ENCODE peak calls at places on chromosomes 11 and 22, in nine cellular contexts. P is pancreas, T is tibial artery, Y is Panc1, A is gastrocnemius medialis, L is adrenal gland, X is cardiac muscle cell, K is vagina, O is endothelial cell of umbilical vein. D is an unnamed sample.

GRCh38 chr11:69353696-69354544 is 60.0 kb downstream of the MYEOV start:
- DNase-seq in P (no peak), O (no peak), Y (no peak), A (no peak), T (peak), X (no peak), L (no peak), K (no peak), D (no peak)

GRCh38 chr11:69080361-69080973 is 31.7 kb downstream of the TPCN2 start:
- DNase-seq in X (no peak), K (no peak), T (no peak), P (no peak), O (no peak), L (no peak), A (no peak), Y (no peak), D (no peak)

GRCh38 chr11:28461338-28461737 is 353.1 kb downstream of the METTL15 start:
- DNase-seq in P (no peak), K (no peak), X (no peak), L (no peak), O (peak), T (no peak), Y (no peak), A (no peak), D (no peak)

GRCh38 chr22:42368379-42369249 is 63.6 kb downstream of the NFAM1 start:
- DNase-seq in X (no peak), Y (no peak), T (peak), L (peak), O (no peak), P (no peak), K (no peak), A (no peak), D (no peak)

GRCh38 chr22:29765905-29766631 is 739 bp downstream of the ZMAT5 start:
- DNase-seq in L (no peak), T (no peak), X (peak), P (no peak), O (no peak), Y (no peak), A (no peak), K (no peak), D (no peak)

GRCh38 chr11:111026241-111026640 is 219.3 kb upstream of the POU2AF2 start:
- DNase-seq in Y (no peak), K (no peak), T (no peak), O (no peak), X (no peak), A (no peak), P (no peak), L (no peak), D (no peak)

GRCh38 chr11:1502168-1502955 is 15.8 kb upstream of the MOB2 start:
- DNase-seq in T (peak), X (no peak), Y (no peak), P (no peak), A (no peak), K (no peak), O (no peak), L (no peak), D (no peak)

GRCh38 chr11:45967506-45967905 is 45.0 kb downstream of the LARGE2 start:
- DNase-seq in Y (no peak), T (no peak), L (no peak), A (no peak), K (no peak), X (no peak), P (no peak), O (no peak), D (no peak)

GRCh38 chr11:66976048-66976467 is 954 bp downstream of the C11orf86 start:
- DNase-seq in T (no peak), A (no peak), P (no peak), X (peak), Y (no peak), K (no peak), O (peak), L (no peak), D (no peak)

GRCh38 chr11:71284525-71285092 is 32.2 kb upstream of the SHANK2 start:
- DNase-seq in O (no peak), Y (no peak), X (no peak), T (peak), P (no peak), A (no peak), L (no peak), K (no peak), D (no peak)

GRCh38 chr11:122853971-122854446 is 15.7 kb downstream of the CRTAM start:
- DNase-seq in K (no peak), L (peak), A (no peak), O (peak), Y (peak), T (no peak), X (peak), P (peak), D (no peak)

GRCh38 chr11:4060182-4060923 is 34.2 kb upstream of the RRM1 start:
- DNase-seq in Y (no peak), L (no peak), A (no peak), T (no peak), X (no peak), P (no peak), K (no peak), O (no peak), D (no peak)

GRCh38 chr11:117535870-117536411 is 208.3 kb downstream of the CEP164 start:
- DNase-seq in P (no peak), Y (no peak), L (no peak), O (no peak), A (no peak), T (no peak), X (no peak), K (no peak), D (no peak)
- TF ChIP-seq CTCF in P (no peak), Y (no peak), L (no peak), O (no peak), A (no peak), T (no peak), X (no peak), K (no peak), D (no peak)

DNA sequence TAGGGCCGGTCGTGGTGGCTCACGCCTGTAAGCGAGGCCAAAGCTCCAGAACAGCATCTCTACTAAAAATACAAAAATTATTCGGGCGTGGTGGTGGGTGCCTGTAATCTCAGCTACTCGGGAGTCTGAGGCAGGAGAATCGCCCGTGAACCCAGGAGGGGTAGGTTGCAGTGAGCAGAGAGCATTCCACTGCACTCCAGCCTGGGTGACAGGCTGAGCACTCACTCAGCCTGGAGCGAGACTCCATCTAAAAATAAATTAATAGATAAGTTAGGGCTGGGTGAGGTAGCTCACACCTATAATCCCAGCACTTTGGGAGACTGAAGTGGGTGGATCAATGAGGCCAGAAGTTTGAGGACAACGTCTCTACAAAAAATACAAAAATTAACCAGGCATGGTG is 10.2 kb upstream of the TAB1 start:
- DNase-seq in O (no peak), L (no peak), A (no peak), K (no peak), X (peak), P (no peak), Y (no peak), T (no peak), D (no peak)
- H3K27ac ChIP-seq in O (no peak), L (no peak), A (no peak), K (no peak), X (no peak), P (no peak), Y (no peak), T (no peak), D (no peak)

GRCh38 chr22:21593406-21594232 is 26.1 kb downstream of the UBE2L3 start:
- DNase-seq in O (no peak), K (no peak), P (no peak), Y (no peak), L (no peak), A (no peak), T (no peak), X (no peak), D (no peak)
- TF ChIP-seq CTCF in O (peak), K (no peak), P (no peak), Y (no peak), L (no peak), A (no peak), T (no peak), X (peak), D (peak)

GRCh38 chr22:28711820-28712777 is 29.5 kb downstream of the CHEK2 start:
- DNase-seq in A (no peak), Y (no peak), O (peak), L (no peak), X (no peak), K (no peak), T (no peak), P (no peak), D (peak)

GRCh38 chr22:28711341-28711740 is 30.3 kb downstream of the CHEK2 start:
- DNase-seq in P (no peak), T (no peak), X (no peak), K (no peak), L (no peak), A (no peak), Y (no peak), O (peak), D (no peak)

GRCh38 chr22:28710112-28710888 is 30.7 kb upstream of the TTC28 start:
- DNase-seq in X (no peak), T (no peak), K (no peak), A (no peak), Y (no peak), L (no peak), P (no peak), O (peak), D (no peak)

GRCh38 chr22:28714043-28714442 is 27.6 kb downstream of the CHEK2 start:
- DNase-seq in L (no peak), A (no peak), T (no peak), K (no peak), X (no peak), Y (no peak), P (no peak), O (peak), D (no peak)

GRCh38 chr22:28710889-28711285 is 30.7 kb downstream of the CHEK2 start:
- DNase-seq in Y (no peak), P (no peak), O (peak), K (no peak), L (no peak), A (no peak), X (no peak), T (no peak), D (no peak)
- H3K27ac ChIP-seq in Y (no peak), P (no peak), O (peak), K (peak), L (no peak), A (peak), X (no peak), T (no peak), D (peak)

GRCh38 chr22:25202290-25202921 is 2.7 kb downstream of the CRYBB3 start:
- DNase-seq in T (no peak), X (peak), L (peak), A (peak), K (no peak), P (peak), Y (peak), O (peak), D (peak)
- TF ChIP-seq CTCF in T (peak), X (peak), L (peak), A (peak), K (peak), P (peak), Y (peak), O (peak), D (peak)

GRCh38 chr11:119422505-119423416 is at the start of gene THY1:
- DNase-seq in Y (no peak), P (no peak), O (no peak), A (no peak), X (peak), T (no peak), L (no peak), K (no peak), D (no peak)
- H3K27ac ChIP-seq in Y (no peak), P (no peak), O (no peak), A (no peak), X (no peak), T (peak), L (no peak), K (peak), D (no peak)

DNA sequence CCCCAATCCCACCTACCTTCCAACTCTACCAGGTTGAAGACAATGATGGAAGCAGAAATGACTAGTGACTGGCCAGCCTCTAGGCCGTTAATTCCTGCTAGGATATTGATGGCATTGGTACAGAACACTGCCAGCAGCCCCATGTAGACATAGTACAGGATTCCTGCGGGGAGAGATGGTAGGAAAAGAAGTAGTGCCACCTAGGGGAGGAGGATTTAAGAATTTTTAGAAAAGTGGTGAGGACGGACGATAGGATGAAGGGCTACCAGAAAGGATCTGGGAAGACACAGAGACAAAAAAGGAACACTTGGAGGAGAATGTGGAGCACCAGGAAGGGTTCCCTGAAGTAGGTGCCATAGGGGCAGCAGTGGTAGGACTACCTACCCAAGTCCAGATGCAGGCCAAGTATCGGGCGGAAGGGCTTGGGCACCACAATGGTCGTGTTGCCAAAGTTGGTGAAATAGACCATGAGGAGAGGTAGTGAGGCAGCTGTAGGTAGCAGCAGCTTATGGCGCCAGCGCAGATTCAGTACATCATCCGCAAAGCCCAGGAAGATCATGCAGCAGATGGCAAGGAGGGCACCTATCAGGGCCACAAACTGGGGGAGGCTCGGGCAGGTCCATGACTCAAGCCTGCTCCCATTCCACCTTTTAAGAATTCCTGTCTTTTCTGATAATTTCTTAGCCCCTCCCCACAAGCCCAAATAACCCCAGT is 1.2 kb downstream of the DPAGT1 start:
- DNase-seq in A (no peak), L (no peak), P (no peak), K (no peak), Y (peak), T (no peak), O (peak), X (no peak), D (no peak)
- TF ChIP-seq CTCF in A (no peak), L (no peak), P (no peak), K (no peak), Y (peak), T (no peak), O (no peak), X (peak), D (peak)

GRCh38 chr11:12829536-12830314 is 155.5 kb downstream of the TEAD1 start:
- DNase-seq in K (no peak), A (no peak), Y (no peak), L (no peak), X (no peak), T (no peak), P (no peak), O (no peak), D (no peak)

GRCh38 chr11:12827929-12828812 is 153.9 kb downstream of the TEAD1 start:
- DNase-seq in O (peak), X (peak), A (no peak), T (no peak), L (peak), Y (no peak), P (peak), K (no peak), D (no peak)

GRCh38 chr11:12831471-12832202 is 157.4 kb downstream of the TEAD1 start:
- DNase-seq in A (no peak), O (no peak), L (no peak), P (no peak), T (no peak), X (no peak), Y (no peak), K (no peak), D (no peak)

GRCh38 chr11:12827369-12827768 is 153.1 kb downstream of the TEAD1 start:
- DNase-seq in P (no peak), O (no peak), A (no peak), T (no peak), K (no peak), X (no peak), Y (no peak), L (no peak), D (no peak)

DNA sequence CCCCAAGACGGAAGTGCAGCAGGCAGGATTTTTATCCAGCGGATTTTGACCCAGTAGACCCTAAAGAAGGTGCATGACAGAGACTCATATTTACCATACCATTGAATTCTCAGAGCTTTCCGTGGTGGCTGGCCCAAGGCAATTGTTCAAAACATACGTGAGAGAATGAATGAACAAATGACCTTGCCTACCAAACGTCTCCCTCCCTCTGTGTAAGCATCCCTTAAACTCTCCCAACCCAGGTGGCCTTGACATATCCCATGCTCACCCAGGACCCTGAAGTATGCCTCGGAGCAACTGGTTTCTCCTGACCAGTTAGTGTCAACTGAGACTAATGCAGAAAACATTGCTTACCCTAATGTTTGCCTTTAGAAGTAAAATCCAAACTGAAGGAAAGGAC is 154.9 kb downstream of the TEAD1 start:
- DNase-seq in O (peak), P (no peak), Y (no peak), L (no peak), A (no peak), X (no peak), K (no peak), T (no peak), D (no peak)
- H3K27ac ChIP-seq in O (peak), P (peak), Y (peak), L (no peak), A (peak), X (peak), K (no peak), T (peak), D (no peak)